ENCODE peak calls at places on chromosomes 4 and X, in four cellular contexts. M, I, Q and G are unnamed samples.
A peak's percentile ranks its signal among the peaks of the same experiment; 100 is the strongest.

GRCh38 chr4:159077702-159078495 is 25.0 kb upstream of the RAPGEF2 start:
- DNase-seq in M (no peak), I (no peak), Q (no peak), G (no peak)

GRCh38 chrX:74449937-74450330 is 28.6 kb downstream of the SLC16A2 start:
- DNase-seq in M (no peak), I (no peak), Q (no peak), G (no peak)

GRCh38 chr4:38663021-38663800 is 788 bp upstream of the KLF3 start:
- DNase-seq in M (no peak), I (no peak), Q (no peak), G (no peak)

GRCh38 chr4:135508006-135508714 is 1306.6 kb upstream of the PABPC4L start:
- DNase-seq in M (no peak), I (no peak), Q (no peak), G (no peak)

GRCh38 chr4:39375478-39375877 is 9.3 kb upstream of the RFC1 start:
- DNase-seq in M (no peak), I (no peak), Q (no peak), G (no peak)

GRCh38 chrX:124736553-124737240 is 390.3 kb downstream of the SH2D1A start:
- DNase-seq in M (no peak), I (no peak), Q (no peak), G (no peak)

GRCh38 chrX:80246273-80246672 is 174.0 kb upstream of the TENT5D start:
- DNase-seq in M (no peak), I (peak; percentile 18), Q (no peak), G (no peak)

GRCh38 chrX:23035493-23035892 is 35.7 kb downstream of the DDX53 start:
- DNase-seq in M (no peak), I (no peak), Q (no peak), G (no peak)

GRCh38 chr4:88619973-88620372 is 27.7 kb downstream of the HERC3 start:
- DNase-seq in M (no peak), I (no peak), Q (no peak), G (no peak)

GRCh38 chr4:40656221-40656863 is 26.7 kb upstream of the RBM47 start:
- DNase-seq in M (no peak), I (no peak), Q (no peak), G (no peak)

GRCh38 chrX:53268173-53268572 is 13.2 kb downstream of the IQSEC2 start:
- DNase-seq in M (no peak), I (no peak), Q (no peak), G (no peak)

GRCh38 chr4:27154706-27155105 is 294.1 kb downstream of the STIM2 start:
- DNase-seq in M (no peak), I (no peak), Q (no peak), G (no peak)

GRCh38 chr4:15144249-15144966 is 142.1 kb downstream of the CPEB2 start:
- DNase-seq in M (no peak), I (no peak), Q (no peak), G (no peak)

GRCh38 chrX:31227250-31227649 is 155.4 kb upstream of the FTHL17 start:
- DNase-seq in M (no peak), I (no peak), Q (no peak), G (peak; percentile 30)

GRCh38 chr4:189202182-189202868 is 738.3 kb upstream of the FRG1 start:
- DNase-seq in M (peak; percentile 52), I (peak; percentile 45), Q (peak; percentile 61), G (no peak)

GRCh38 chr4:54593795-54594194 is 64.0 kb upstream of the KIT start:
- DNase-seq in M (no peak), I (no peak), Q (no peak), G (no peak)

GRCh38 chr4:53866055-53866454 is 198.3 kb downstream of the CHIC2 start:
- DNase-seq in M (no peak), I (no peak), Q (no peak), G (no peak)

GRCh38 chr4:8888856-8889255 is 17.2 kb upstream of the HMX1 start:
- DNase-seq in M (no peak), I (no peak), Q (no peak), G (no peak)
- H3K27me3 ChIP-seq in M (no peaks in the 10 kb centered on the region), I (no peaks in the 10 kb centered on the region), Q (peaks cover 2% of the 10 kb centered on the region), G (no peaks in the 10 kb centered on the region)

GRCh38 chrX:151175283-151176062 is 911 bp upstream of the GPR50 start:
- DNase-seq in M (no peak), I (no peak), Q (no peak), G (no peak)

GRCh38 chrX:151176351-151176750 is at the start of gene GPR50:
- DNase-seq in M (no peak), I (no peak), Q (no peak), G (no peak)

GRCh38 chrX:151177141-151178027 is 1.0 kb downstream of the GPR50 start:
- DNase-seq in M (no peak), I (no peak), Q (no peak), G (no peak)

GRCh38 chrX:151178746-151179145 is 2.4 kb downstream of the GPR50 start:
- DNase-seq in M (no peak), I (no peak), Q (no peak), G (no peak)

DNA sequence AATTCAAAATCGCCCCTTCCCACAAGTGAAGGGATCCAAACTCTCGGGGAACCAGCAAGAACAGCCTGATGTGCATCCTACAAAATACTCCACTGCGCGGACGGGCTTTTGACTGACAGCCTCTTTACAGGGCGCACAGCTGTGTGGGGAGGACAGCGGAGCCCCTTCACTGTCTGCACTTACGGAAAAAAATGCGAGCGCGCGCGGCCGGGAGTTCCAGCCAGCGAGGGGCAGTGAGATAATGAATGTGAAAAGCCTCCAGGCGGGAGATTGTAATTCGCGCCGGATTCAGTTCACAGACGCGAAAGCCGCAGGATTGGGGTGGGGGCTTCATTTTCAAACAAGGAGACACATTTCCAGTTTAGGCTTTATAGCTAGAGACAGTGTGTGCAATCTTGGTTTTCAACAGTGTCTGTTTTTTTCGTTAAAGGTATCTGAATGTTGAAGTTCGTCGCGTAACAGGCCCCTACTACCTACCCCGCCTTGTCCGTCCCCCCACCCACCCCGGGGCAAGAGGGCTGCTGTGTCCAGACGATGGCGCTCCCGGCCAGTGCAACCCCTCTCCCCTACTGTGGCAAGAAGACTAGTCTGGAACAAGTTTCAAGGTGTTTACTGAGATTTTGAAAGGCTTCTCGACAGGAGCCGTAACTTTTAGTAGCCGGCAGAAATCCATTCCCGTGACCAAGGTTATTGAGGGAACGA is 1.7 kb upstream of the GPR50 start:
- DNase-seq in M (no peak), I (no peak), Q (no peak), G (no peak)
- H3K27me3 ChIP-seq in M (no peaks in the 10 kb centered on the region), I (peaks cover 31% of the 10 kb centered on the region), Q (peaks cover 4% of the 10 kb centered on the region), G (no peaks in the 10 kb centered on the region)

GRCh38 chr4:3714642-3715001 is 51.6 kb upstream of the ADRA2C start:
- DNase-seq in M (no peak), I (no peak), Q (no peak), G (no peak)

GRCh38 chr4:3713346-3713745 is 52.8 kb upstream of the ADRA2C start:
- DNase-seq in M (no peak), I (no peak), Q (no peak), G (no peak)

GRCh38 chr4:3715251-3716033 is 50.7 kb upstream of the ADRA2C start:
- DNase-seq in M (no peak), I (no peak), Q (no peak), G (no peak)

GRCh38 chr4:3712936-3713335 is 53.2 kb upstream of the ADRA2C start:
- DNase-seq in M (no peak), I (no peak), Q (no peak), G (no peak)

GRCh38 chr4:3713817-3714641 is 52.2 kb upstream of the ADRA2C start:
- DNase-seq in M (no peak), I (no peak), Q (no peak), G (no peak)
- H3K27me3 ChIP-seq in M (no peaks in the 10 kb centered on the region), I (no peaks in the 10 kb centered on the region), Q (no peaks in the 10 kb centered on the region), G (no peaks in the 10 kb centered on the region)

GRCh38 chr4:5884804-5885203 is 8.1 kb downstream of the CRMP1 start:
- DNase-seq in M (no peak), I (no peak), Q (no peak), G (no peak)
- H3K27me3 ChIP-seq in M (peaks cover 5% of the 10 kb centered on the region), I (peaks cover 10% of the 10 kb centered on the region), Q (peaks cover 10% of the 10 kb centered on the region), G (no peaks in the 10 kb centered on the region)

DNA sequence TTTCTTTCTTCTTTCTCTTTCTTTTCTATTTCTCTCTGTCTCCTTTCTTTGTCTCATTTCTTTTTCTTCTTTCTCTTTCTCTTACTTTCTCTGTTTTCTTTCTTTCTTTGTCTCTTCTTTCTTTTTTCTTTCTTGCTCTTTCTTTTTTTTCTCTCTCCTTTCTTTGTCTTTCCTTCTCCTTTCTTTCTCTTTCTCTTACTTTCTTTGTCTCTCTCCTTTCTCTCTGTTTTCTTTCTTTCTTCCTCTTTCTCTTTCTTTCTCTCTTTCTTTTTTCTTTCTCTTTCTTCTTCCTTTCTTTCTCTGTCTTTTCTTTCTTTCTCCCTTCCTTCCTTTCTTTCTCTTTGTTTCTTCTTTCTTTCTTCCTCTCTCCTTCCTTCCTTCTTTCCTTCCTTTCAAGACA is 184.8 kb downstream of the CRLF2 start:
- DNase-seq in M (no peak), I (no peak), Q (no peak), G (no peak)
- H3K27me3 ChIP-seq in M (no peaks in the 10 kb centered on the region), I (peaks cover 26% of the 10 kb centered on the region), Q (no peaks in the 10 kb centered on the region), G (no peaks in the 10 kb centered on the region)

GRCh38 chrX:133229361-133229760 is 11.2 kb upstream of the TFDP3 start:
- DNase-seq in M (no peak), I (no peak), Q (no peak), G (no peak)
- H3K27me3 ChIP-seq in M (no peaks in the 10 kb centered on the region), I (no peaks in the 10 kb centered on the region), Q (no peaks in the 10 kb centered on the region), G (no peaks in the 10 kb centered on the region)

GRCh38 chrX:147333821-147334220 is 519.3 kb upstream of the CXorf51A start:
- DNase-seq in M (no peak), I (no peak), Q (no peak), G (no peak)
- H3K27me3 ChIP-seq in M (no peaks in the 10 kb centered on the region), I (no peaks in the 10 kb centered on the region), Q (no peaks in the 10 kb centered on the region), G (no peaks in the 10 kb centered on the region)

GRCh38 chrX:94288972-94289371 is 615.0 kb downstream of the FAM133A start:
- DNase-seq in M (no peak), I (no peak), Q (no peak), G (no peak)
- H3K27me3 ChIP-seq in M (no peaks in the 10 kb centered on the region), I (no peaks in the 10 kb centered on the region), Q (no peaks in the 10 kb centered on the region), G (no peaks in the 10 kb centered on the region)

GRCh38 chr4:157052429-157053040 is 23.4 kb upstream of the GLRB start:
- DNase-seq in M (no peak), I (no peak), Q (no peak), G (no peak)
- H3K27me3 ChIP-seq in M (no peaks in the 10 kb centered on the region), I (no peaks in the 10 kb centered on the region), Q (no peaks in the 10 kb centered on the region), G (no peaks in the 10 kb centered on the region)